ENCODE peak calls at places on chromosome 16, in six cellular contexts. Z is right lobe of liver, Q is testis, X is tibial nerve, K is IMR-90, C is transverse colon. W is an unnamed sample.
A peak's percentile ranks its signal among the peaks of the same experiment; 100 is the strongest.

GRCh38 chr16:60203525-60204124 is 1469.5 kb upstream of the GOT2 start:
- DNase-seq in Z (no peak), Q (no peak), X (no peak), K (peak; percentile 2), C (no peak), W (no peak)

GRCh38 chr16:7524419-7524818 is 191.8 kb downstream of the RBFOX1 start:
- DNase-seq in Z (no peak), Q (no peak), X (no peak), K (no peak), C (no peak), W (no peak)

GRCh38 chr16:57618306-57619132 is 9.9 kb upstream of the ADGRG1 start:
- DNase-seq in Z (peak; percentile 77), Q (no peak), X (no peak), K (peak; percentile 47), C (no peak), W (peak; percentile 3)

GRCh38 chr16:24088011-24088410 is 168.1 kb upstream of the CACNG3 start:
- DNase-seq in Z (no peak), Q (no peak), X (no peak), K (no peak), C (no peak), W (no peak)

GRCh38 chr16:20868890-20869289 is 31.3 kb downstream of the DCUN1D3 start:
- DNase-seq in Z (peak; percentile 92), Q (peak; percentile 80), X (peak; percentile 62), K (peak; percentile 57), C (peak; percentile 88), W (peak; percentile 86)

GRCh38 chr16:27108051-27108770 is 41.5 kb downstream of the C16orf82 start:
- DNase-seq in Z (no peak), Q (no peak), X (no peak), K (no peak), C (no peak), W (no peak)

GRCh38 chr16:8625491-8626087 is 4.1 kb downstream of the METTL22 start:
- DNase-seq in Z (no peak), Q (no peak), X (no peak), K (no peak), C (no peak), W (no peak)

GRCh38 chr16:80084614-80085013 is 456.2 kb upstream of the DYNLRB2 start:
- DNase-seq in Z (peak; percentile 35), Q (peak; percentile 83), X (no peak), K (no peak), C (peak; percentile 27), W (peak; percentile 40)

GRCh38 chr16:54921229-54921824 is 9.3 kb upstream of the IRX5 start:
- DNase-seq in Z (no peak), Q (no peak), X (no peak), K (no peak), C (no peak), W (no peak)

GRCh38 chr16:19863990-19864389 is 20.7 kb downstream of the GPRC5B start:
- DNase-seq in Z (no peak), Q (no peak), X (no peak), K (no peak), C (no peak), W (no peak)

GRCh38 chr16:88737298-88738166 is 31.2 kb downstream of the CTU2 start:
- DNase-seq in Z (peak; percentile 75), Q (peak; percentile 85), X (peak; percentile 55), K (peak; percentile 70), C (peak; percentile 78), W (peak; percentile 54)

GRCh38 chr16:8880839-8881510 is 1.2 kb upstream of the LITAFD start:
- DNase-seq in Z (no peak), Q (no peak), X (no peak), K (no peak), C (no peak), W (no peak)

GRCh38 chr16:19375561-19376158 is 42.0 kb upstream of the TMC5 start:
- DNase-seq in Z (no peak), Q (peak; percentile 52), X (no peak), K (peak; percentile 56), C (peak; percentile 40), W (peak; percentile 19)

GRCh38 chr16:14501331-14502255 is 128.5 kb downstream of the PARN start:
- DNase-seq in Z (peak; percentile 84), Q (peak; percentile 86), X (peak; percentile 72), K (peak; percentile 94), C (peak; percentile 79), W (peak; percentile 89)

GRCh38 chr16:79418588-79418987 is 181.9 kb downstream of the MAF start:
- DNase-seq in Z (no peak), Q (no peak), X (no peak), K (no peak), C (no peak), W (no peak)

GRCh38 chr16:88649195-88649923 is 1.5 kb downstream of the CYBA start:
- DNase-seq in Z (no peak), Q (no peak), X (no peak), K (no peak), C (peak; percentile 41), W (peak; percentile 20)

GRCh38 chr16:4378202-4378666 is 6.6 kb downstream of the VASN start:
- DNase-seq in Z (no peak), Q (no peak), X (no peak), K (no peak), C (no peak), W (peak; percentile 80)

GRCh38 chr16:86732621-86733297 is 154.4 kb downstream of the FOXL1 start:
- DNase-seq in Z (no peak), Q (no peak), X (no peak), K (peak; percentile 53), C (no peak), W (no peak)

GRCh38 chr16:86735727-86736126 is 157.4 kb downstream of the FOXL1 start:
- DNase-seq in Z (no peak), Q (no peak), X (no peak), K (no peak), C (no peak), W (no peak)

GRCh38 chr16:86730597-86730996 is 152.2 kb downstream of the FOXL1 start:
- DNase-seq in Z (no peak), Q (no peak), X (no peak), K (no peak), C (no peak), W (no peak)

GRCh38 chr16:86734559-86735480 is 156.5 kb downstream of the FOXL1 start:
- DNase-seq in Z (no peak), Q (no peak), X (no peak), K (no peak), C (no peak), W (no peak)

DNA sequence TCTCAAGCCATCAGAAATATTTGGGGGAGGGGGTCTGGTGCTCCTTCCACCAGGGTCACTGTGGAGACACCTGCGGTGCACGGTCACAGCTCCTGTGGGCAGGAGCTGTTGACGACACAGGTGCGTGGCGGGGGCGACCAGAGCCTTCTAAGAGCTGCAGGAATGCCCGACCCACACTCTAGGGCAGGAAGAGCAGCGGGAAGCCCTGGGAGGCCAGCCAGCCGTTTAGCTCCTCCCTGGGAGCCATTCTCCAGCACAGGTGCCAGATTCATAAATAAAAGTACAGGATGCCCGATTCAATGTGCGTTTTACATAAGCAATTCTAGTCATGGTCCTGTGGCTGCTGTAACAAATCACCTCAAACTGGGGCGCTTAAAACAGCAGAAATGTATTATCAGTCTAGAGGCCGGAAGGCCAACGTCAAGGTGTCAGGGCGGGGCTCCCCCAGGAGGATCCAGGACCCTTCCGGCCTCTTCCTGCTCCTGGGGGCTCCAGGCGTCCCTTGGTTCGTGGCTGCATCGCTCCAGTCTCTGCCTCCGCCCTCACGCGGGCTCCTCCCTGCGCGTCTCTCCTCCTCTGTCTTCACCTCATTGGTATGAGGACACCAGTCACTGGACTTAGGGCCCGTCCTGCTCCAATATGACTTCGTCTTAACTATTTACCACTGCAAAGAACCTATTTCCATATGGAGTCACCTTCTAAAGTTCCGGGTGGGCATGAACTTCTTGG is 155.3 kb downstream of the FOXL1 start:
- DNase-seq in Z (no peak), Q (no peak), X (no peak), K (no peak), C (no peak), W (no peak)
- H3K4me3 ChIP-seq in Z (no peak overlapping the region), Q (no peak overlapping the region), X (no peak overlapping the region), K (no peak overlapping the region), C (no peak overlapping the region), W (no peak overlapping the region)

GRCh38 chr16:671353-672131 is 3.6 kb downstream of the RHOT2 start:
- DNase-seq in Z (no peak), Q (no peak), X (no peak), K (no peak), C (no peak), W (no peak)
- TF ChIP-seq POLR2A in Z (no peak), Q (no peak), X (no peak), K (no peak), C (no peak), W (no peak)

GRCh38 chr16:10981697-10982216 is 37.4 kb downstream of the CLEC16A start:
- DNase-seq in Z (peak; percentile 35), Q (no peak), X (no peak), K (no peak), C (no peak), W (no peak)
- TF ChIP-seq CTCF in Z (peak; percentile 34), Q (peak; percentile 10), X (no peak), K (peak; percentile 24), C (no peak), W (peak; percentile 15)

GRCh38 chr16:49483651-49484451 is 110.2 kb downstream of the C16orf78 start:
- DNase-seq in Z (no peak), Q (no peak), X (no peak), K (no peak), C (no peak), W (no peak)
- H3K4me3 ChIP-seq in Z (no peak overlapping the region), Q (no peak overlapping the region), X (peak overlapping the region; percentile 39), K (no peak overlapping the region), C (no peak overlapping the region), W (no peak overlapping the region)

GRCh38 chr16:75247249-75247648 is 4.2 kb downstream of the BCAR1 start:
- DNase-seq in Z (no peak), Q (no peak), X (no peak), K (no peak), C (no peak), W (no peak)

GRCh38 chr16:75248142-75248535 is 3.3 kb downstream of the BCAR1 start:
- DNase-seq in Z (no peak), Q (no peak), X (no peak), K (no peak), C (peak; percentile 52), W (no peak)

GRCh38 chr16:75244844-75245758 is 6.3 kb downstream of the BCAR1 start:
- DNase-seq in Z (peak; percentile 90), Q (peak; percentile 90), X (peak; percentile 65), K (peak; percentile 98), C (peak; percentile 74), W (peak; percentile 92)

GRCh38 chr16:75248536-75249380 is 2.7 kb downstream of the BCAR1 start:
- DNase-seq in Z (no peak), Q (no peak), X (no peak), K (no peak), C (no peak), W (no peak)

GRCh38 chr16:75246504-75247205 is 4.8 kb downstream of the BCAR1 start:
- DNase-seq in Z (no peak), Q (peak; percentile 19), X (no peak), K (peak; percentile 75), C (no peak), W (no peak)
- TF ChIP-seq POLR2A in Z (no peak), Q (no peak), X (no peak), K (no peak), C (no peak), W (no peak)